ENCODE peak calls at places on chromosomes 16 and 17, in seven cellular contexts. U is brain microvascular endothelial cell, M is AG09319, C is progenitor cell of endocrine pancreas, D is WERI-Rb-1, S is hepatocyte, O is mammary epithelial cell. T is an unnamed sample.
A peak's percentile ranks its signal among the peaks of the same experiment; 100 is the strongest.

GRCh38 chr16:30656974-30657865 is 1.0 kb upstream of the FBRS start:
- DNase-seq in U (no peak), M (no peak), C (no peak), O (no peak), S (no peak), D (no peak), T (no peak)

GRCh38 chr17:68391561-68392268 is 65.6 kb downstream of the WIPI1 start:
- DNase-seq in S (peak; percentile 57), M (peak; percentile 86), O (no peak), U (no peak), C (no peak), D (no peak), T (no peak)

GRCh38 chr17:37182786-37183185 is 193.0 kb upstream of the C17orf78 start:
- DNase-seq in S (no peak), M (no peak), O (peak; percentile 4), U (peak; percentile 19), C (no peak), D (no peak), T (no peak)

GRCh38 chr17:46848534-46848933 is 2.8 kb upstream of the WNT9B start:
- DNase-seq in O (no peak), M (no peak), S (no peak), D (no peak), C (no peak), U (no peak), T (no peak)

GRCh38 chr17:57085448-57086068 is 512 bp downstream of the AKAP1 start:
- DNase-seq in O (peak; percentile 31), D (peak; percentile 75), C (peak; percentile 50), U (no peak), M (no peak), S (peak; percentile 86), T (no peak)

GRCh38 chr17:50642722-50643656 is 8.3 kb downstream of the ABCC3 start:
- DNase-seq in M (no peak), D (no peak), O (peak; percentile 43), S (no peak), U (no peak), C (no peak), T (no peak)

GRCh38 chr16:25080420-25081131 is 31.0 kb upstream of the LCMT1 start:
- DNase-seq in M (no peak), U (no peak), S (no peak), O (no peak), D (no peak), C (no peak), T (no peak)

GRCh38 chr17:64406321-64407200 is 15.9 kb upstream of the PECAM1 start:
- DNase-seq in U (no peak), M (no peak), S (no peak), D (no peak), C (no peak), O (no peak), T (no peak)

GRCh38 chr16:70496513-70496912 is 26.8 kb downstream of the COG4 start:
- DNase-seq in D (no peak), S (no peak), C (no peak), U (no peak), M (no peak), O (no peak), T (no peak)

GRCh38 chr17:10750210-10750609 is 20.4 kb upstream of the TMEM220 start:
- DNase-seq in S (no peak), O (no peak), C (no peak), M (no peak), D (no peak), U (no peak), T (no peak)

GRCh38 chr17:8227238-8227581 is 16.8 kb upstream of the AURKB start:
- DNase-seq in S (no peak), C (no peak), U (no peak), O (no peak), M (no peak), D (no peak), T (no peak)

GRCh38 chr17:8224891-8225812 is 14.8 kb upstream of the AURKB start:
- DNase-seq in O (no peak), S (no peak), U (no peak), C (no peak), D (no peak), M (no peak), T (no peak)

GRCh38 chr17:8223356-8224063 is 13.1 kb upstream of the AURKB start:
- DNase-seq in S (peak; percentile 78), D (peak; percentile 79), O (no peak), M (no peak), U (peak; percentile 38), C (peak; percentile 36), T (no peak)

GRCh38 chr17:8225813-8226535 is 15.6 kb upstream of the AURKB start:
- DNase-seq in D (no peak), S (peak; percentile 76), O (peak; percentile 75), C (no peak), M (peak; percentile 67), U (peak; percentile 92), T (no peak)

DNA sequence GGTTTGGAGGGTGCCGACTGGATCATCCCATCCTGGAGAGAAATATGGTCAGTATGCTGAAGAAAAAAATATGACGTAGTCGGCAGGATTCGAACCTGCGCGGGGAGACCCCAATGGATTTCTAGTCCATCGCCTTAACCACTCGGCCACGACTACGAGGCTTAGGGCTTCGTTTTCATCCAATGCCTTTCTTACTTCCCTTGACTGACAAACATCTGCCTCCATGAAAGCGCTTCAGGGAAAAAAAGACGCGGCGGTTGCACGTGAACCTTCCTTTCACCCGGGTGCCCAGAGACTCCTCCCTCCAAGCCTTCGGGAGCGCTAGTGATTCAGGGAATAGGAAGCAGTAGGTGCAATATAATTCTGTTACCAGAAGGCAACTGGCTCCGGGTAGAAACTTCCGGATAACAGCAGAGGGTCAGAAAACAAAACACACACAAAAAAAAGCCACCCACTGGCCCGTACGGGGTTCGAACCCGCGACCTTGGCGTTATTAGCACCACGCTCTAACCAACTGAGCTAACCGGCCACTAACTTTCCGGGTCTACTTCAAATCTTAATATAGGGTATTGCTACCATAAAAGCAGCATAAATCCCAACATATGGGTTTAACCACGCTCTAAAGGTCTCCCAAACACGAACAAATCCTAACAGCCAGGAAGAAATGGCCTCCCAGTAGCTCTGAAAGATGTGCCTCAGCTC is 16.3 kb upstream of the AURKB start:
- DNase-seq in S (peak; percentile 94), D (no peak), U (peak; percentile 91), O (peak; percentile 89), M (peak; percentile 86), C (peak; percentile 37), T (peak; percentile 75)
- TF ChIP-seq CTCF in S (no peak), D (no peak), U (no peak), O (no peak), M (no peak), C (no peak), T (no peak)

GRCh38 chr17:76136276-76137025 is 4.6 kb downstream of the FOXJ1 start:
- DNase-seq in C (no peak), O (no peak), D (no peak), U (no peak), M (no peak), S (no peak), T (no peak)

GRCh38 chr17:76135810-76136188 is 5.2 kb downstream of the FOXJ1 start:
- DNase-seq in C (no peak), U (no peak), M (no peak), D (no peak), S (no peak), O (no peak), T (no peak)

GRCh38 chr17:76137026-76137350 is 4.1 kb downstream of the FOXJ1 start:
- DNase-seq in C (no peak), U (no peak), O (no peak), D (no peak), M (no peak), S (no peak), T (no peak)

GRCh38 chr17:76132574-76133338 is 8.3 kb downstream of the FOXJ1 start:
- DNase-seq in O (peak; percentile 48), U (no peak), M (no peak), S (peak; percentile 84), C (peak; percentile 93), D (peak; percentile 62), T (no peak)

GRCh38 chr17:76134911-76135809 is 5.9 kb downstream of the FOXJ1 start:
- DNase-seq in U (no peak), S (no peak), D (no peak), O (no peak), M (no peak), C (no peak), T (no peak)
- TF ChIP-seq CTCF in U (no peak), S (no peak), D (no peak), O (no peak), M (no peak), C (no peak), T (no peak)

GRCh38 chr17:55654015-55654414 is 68.6 kb downstream of the TMEM100 start:
- DNase-seq in O (no peak), M (no peak), U (no peak), S (no peak), D (no peak), C (no peak), T (no peak)

GRCh38 chr17:55649935-55650597 is 72.6 kb downstream of the TMEM100 start:
- DNase-seq in M (no peak), D (no peak), S (no peak), U (no peak), C (no peak), O (no peak), T (no peak)

GRCh38 chr17:55654821-55655220 is 67.8 kb downstream of the TMEM100 start:
- DNase-seq in U (no peak), D (no peak), C (no peak), O (no peak), M (no peak), S (no peak), T (no peak)

GRCh38 chr17:55652114-55652513 is 70.5 kb downstream of the TMEM100 start:
- DNase-seq in D (no peak), M (no peak), O (no peak), C (no peak), S (no peak), U (no peak), T (no peak)

GRCh38 chr17:55652825-55653224 is 69.8 kb downstream of the TMEM100 start:
- DNase-seq in O (no peak), U (no peak), C (no peak), M (no peak), S (no peak), D (no peak), T (no peak)
- TF ChIP-seq CTCF in O (no peak), U (no peak), C (no peak), M (no peak), S (no peak), D (no peak), T (no peak)

DNA sequence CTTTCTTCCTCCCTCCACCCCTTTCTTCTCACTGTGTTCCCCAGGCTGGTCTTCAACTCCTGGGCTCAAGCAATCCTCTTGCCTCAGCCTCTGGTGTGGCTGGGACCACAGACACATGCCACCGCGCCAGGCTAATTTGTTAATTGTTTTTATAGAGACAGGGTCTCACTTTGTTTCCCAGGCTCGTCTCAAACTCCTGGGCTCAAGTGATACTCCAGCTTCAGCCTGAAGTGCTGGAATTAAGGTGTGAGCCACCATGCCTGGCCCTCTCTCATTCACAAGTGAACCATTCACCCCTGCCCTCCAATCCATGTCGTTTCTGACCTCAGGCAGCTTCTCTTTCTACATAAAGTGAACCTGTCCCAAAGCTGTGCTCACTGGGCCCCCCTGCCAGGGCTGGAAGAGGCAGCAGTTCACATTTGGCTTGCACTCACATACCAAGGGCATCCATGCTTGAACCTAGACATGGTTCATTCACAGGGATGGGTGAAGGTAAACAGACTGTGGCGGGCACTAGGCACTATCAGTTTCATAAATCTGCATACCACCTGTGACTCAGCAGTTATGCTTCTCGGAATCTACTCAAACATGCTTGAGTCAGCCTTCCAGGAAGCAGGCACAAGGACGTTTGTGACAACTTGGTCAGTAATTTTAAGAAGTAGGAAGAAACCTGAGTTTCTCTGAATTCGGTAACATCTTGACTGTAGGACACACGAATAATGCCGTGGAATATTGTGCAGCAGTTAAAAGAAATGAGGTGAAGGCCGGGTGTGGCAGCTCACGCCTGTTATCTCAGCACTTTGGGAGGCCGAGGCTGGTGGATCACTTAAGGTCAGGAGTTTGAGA is 6.0 kb upstream of the RNF213 start:
- DNase-seq in M (peak; percentile 88), D (no peak), C (no peak), S (peak; percentile 78), O (peak; percentile 87), U (peak; percentile 82), T (peak; percentile 76)
- TF ChIP-seq CTCF in M (no peak), D (no peak), C (no peak), S (no peak), O (no peak), U (no peak), T (no peak)

T was measured in retinal pigment epithelial cell.